ENCODE peak calls at places on chromosomes 6 and 20, in six cellular contexts. One of them, this sample, is unnamed.

GRCh38 chr6:36352477-36353157 is 15.9 kb upstream of the BNIP5 start:
- DNase-seq in WTC11: no peak
- DNase-seq in CD8-positive, alpha-beta T cell: no peak
- DNase-seq in stimulated activated CD8-positive, alpha-beta memory T cell treated with anti-CD3 and anti-CD28 coated beads, Interleukin-4, amount 100 ng/mL, for 24 hours: no peak
- DNase-seq in iPS-NIHi11: no peak
- DNase-seq in WERI-Rb-1: no peak
- DNase-seq in this sample: no peak

GRCh38 chr6:169289671-169290408 is 36.2 kb upstream of the THBS2 start:
- DNase-seq in stimulated activated CD8-positive, alpha-beta memory T cell treated with anti-CD3 and anti-CD28 coated beads, Interleukin-4, amount 100 ng/mL, for 24 hours: no peak
- DNase-seq in CD8-positive, alpha-beta T cell: no peak
- DNase-seq in iPS-NIHi11: no peak
- DNase-seq in WTC11: no peak
- DNase-seq in WERI-Rb-1: no peak
- DNase-seq in this sample: no peak

GRCh38 chr20:21702553-21703467 is 2.7 kb upstream of the PAX1 start:
- DNase-seq in stimulated activated CD8-positive, alpha-beta memory T cell treated with anti-CD3 and anti-CD28 coated beads, Interleukin-4, amount 100 ng/mL, for 24 hours: no peak
- DNase-seq in WERI-Rb-1: peak
- DNase-seq in CD8-positive, alpha-beta T cell: no peak
- DNase-seq in iPS-NIHi11: peak
- DNase-seq in WTC11: peak
- DNase-seq in this sample: peak

GRCh38 chr6:170208651-170209353 is 82.1 kb downstream of the DLL1 start:
- DNase-seq in WERI-Rb-1: no peak
- DNase-seq in iPS-NIHi11: no peak
- DNase-seq in WTC11: no peak
- DNase-seq in stimulated activated CD8-positive, alpha-beta memory T cell treated with anti-CD3 and anti-CD28 coated beads, Interleukin-4, amount 100 ng/mL, for 24 hours: no peak
- DNase-seq in CD8-positive, alpha-beta T cell: no peak
- DNase-seq in this sample: no peak

GRCh38 chr6:37809144-37809543 is 10.4 kb upstream of the ZFAND3 start:
- DNase-seq in WERI-Rb-1: no peak
- DNase-seq in stimulated activated CD8-positive, alpha-beta memory T cell treated with anti-CD3 and anti-CD28 coated beads, Interleukin-4, amount 100 ng/mL, for 24 hours: no peak
- DNase-seq in WTC11: no peak
- DNase-seq in iPS-NIHi11: no peak
- DNase-seq in CD8-positive, alpha-beta T cell: no peak
- DNase-seq in this sample: no peak

GRCh38 chr6:39794231-39794630 is 2.1 kb downstream of the DAAM2 start:
- DNase-seq in iPS-NIHi11: no peak
- DNase-seq in WTC11: no peak
- DNase-seq in WERI-Rb-1: no peak
- DNase-seq in stimulated activated CD8-positive, alpha-beta memory T cell treated with anti-CD3 and anti-CD28 coated beads, Interleukin-4, amount 100 ng/mL, for 24 hours: no peak
- DNase-seq in CD8-positive, alpha-beta T cell: no peak
- DNase-seq in this sample: no peak

GRCh38 chr6:105593056-105593455 is 190.2 kb upstream of the PREP start:
- DNase-seq in WERI-Rb-1: no peak
- DNase-seq in iPS-NIHi11: no peak
- DNase-seq in WTC11: no peak
- DNase-seq in stimulated activated CD8-positive, alpha-beta memory T cell treated with anti-CD3 and anti-CD28 coated beads, Interleukin-4, amount 100 ng/mL, for 24 hours: no peak
- DNase-seq in CD8-positive, alpha-beta T cell: no peak
- DNase-seq in this sample: no peak

GRCh38 chr6:145865175-145865574 is 50.6 kb upstream of the FBXO30 start:
- DNase-seq in iPS-NIHi11: no peak
- DNase-seq in WTC11: no peak
- DNase-seq in WERI-Rb-1: no peak
- DNase-seq in stimulated activated CD8-positive, alpha-beta memory T cell treated with anti-CD3 and anti-CD28 coated beads, Interleukin-4, amount 100 ng/mL, for 24 hours: no peak
- DNase-seq in CD8-positive, alpha-beta T cell: no peak
- DNase-seq in this sample: no peak

GRCh38 chr20:54745780-54746179 is 270.4 kb downstream of the DOK5 start:
- DNase-seq in WERI-Rb-1: no peak
- DNase-seq in iPS-NIHi11: no peak
- DNase-seq in stimulated activated CD8-positive, alpha-beta memory T cell treated with anti-CD3 and anti-CD28 coated beads, Interleukin-4, amount 100 ng/mL, for 24 hours: no peak
- DNase-seq in WTC11: no peak
- DNase-seq in CD8-positive, alpha-beta T cell: no peak
- DNase-seq in this sample: no peak

GRCh38 chr6:132234356-132234755 is 166.9 kb downstream of the MOXD1 start:
- DNase-seq in stimulated activated CD8-positive, alpha-beta memory T cell treated with anti-CD3 and anti-CD28 coated beads, Interleukin-4, amount 100 ng/mL, for 24 hours: no peak
- DNase-seq in CD8-positive, alpha-beta T cell: no peak
- DNase-seq in WTC11: no peak
- DNase-seq in iPS-NIHi11: no peak
- DNase-seq in WERI-Rb-1: no peak
- DNase-seq in this sample: no peak

GRCh38 chr20:42857446-42857845 is 332.3 kb downstream of the PTPRT start:
- DNase-seq in WERI-Rb-1: peak
- DNase-seq in CD8-positive, alpha-beta T cell: no peak
- DNase-seq in iPS-NIHi11: no peak
- DNase-seq in stimulated activated CD8-positive, alpha-beta memory T cell treated with anti-CD3 and anti-CD28 coated beads, Interleukin-4, amount 100 ng/mL, for 24 hours: no peak
- DNase-seq in WTC11: no peak
- DNase-seq in this sample: no peak

GRCh38 chr20:32110173-32110704 is 725 bp downstream of the TM9SF4 start:
- DNase-seq in iPS-NIHi11: no peak
- DNase-seq in WTC11: no peak
- DNase-seq in stimulated activated CD8-positive, alpha-beta memory T cell treated with anti-CD3 and anti-CD28 coated beads, Interleukin-4, amount 100 ng/mL, for 24 hours: no peak
- DNase-seq in CD8-positive, alpha-beta T cell: no peak
- DNase-seq in WERI-Rb-1: peak
- DNase-seq in this sample: no peak

GRCh38 chr6:157764346-157765068 is 58.5 kb upstream of the SNX9 start:
- DNase-seq in stimulated activated CD8-positive, alpha-beta memory T cell treated with anti-CD3 and anti-CD28 coated beads, Interleukin-4, amount 100 ng/mL, for 24 hours: peak
- DNase-seq in CD8-positive, alpha-beta T cell: peak
- DNase-seq in iPS-NIHi11: peak
- DNase-seq in WERI-Rb-1: no peak
- DNase-seq in WTC11: no peak
- DNase-seq in this sample: peak

GRCh38 chr6:157089258-157089657 is 234.1 kb downstream of the TMEM242 start:
- DNase-seq in WERI-Rb-1: no peak
- DNase-seq in iPS-NIHi11: peak
- DNase-seq in WTC11: peak
- DNase-seq in CD8-positive, alpha-beta T cell: no peak
- DNase-seq in stimulated activated CD8-positive, alpha-beta memory T cell treated with anti-CD3 and anti-CD28 coated beads, Interleukin-4, amount 100 ng/mL, for 24 hours: no peak
- DNase-seq in this sample: no peak

GRCh38 chr20:21555470-21556120 is 41.7 kb upstream of the NKX2-2 start:
- DNase-seq in WERI-Rb-1: no peak
- DNase-seq in iPS-NIHi11: no peak
- DNase-seq in stimulated activated CD8-positive, alpha-beta memory T cell treated with anti-CD3 and anti-CD28 coated beads, Interleukin-4, amount 100 ng/mL, for 24 hours: no peak
- DNase-seq in WTC11: no peak
- DNase-seq in CD8-positive, alpha-beta T cell: no peak
- DNase-seq in this sample: no peak

GRCh38 chr20:49285813-49286494 is 8.1 kb upstream of the ZNFX1 start:
- DNase-seq in CD8-positive, alpha-beta T cell: no peak
- DNase-seq in stimulated activated CD8-positive, alpha-beta memory T cell treated with anti-CD3 and anti-CD28 coated beads, Interleukin-4, amount 100 ng/mL, for 24 hours: no peak
- DNase-seq in WTC11: no peak
- DNase-seq in WERI-Rb-1: no peak
- DNase-seq in iPS-NIHi11: no peak
- DNase-seq in this sample: no peak

GRCh38 chr6:89412071-89413005 is at the start of gene RRAGD:
- DNase-seq in WTC11: peak
- DNase-seq in CD8-positive, alpha-beta T cell: peak
- DNase-seq in WERI-Rb-1: peak
- DNase-seq in stimulated activated CD8-positive, alpha-beta memory T cell treated with anti-CD3 and anti-CD28 coated beads, Interleukin-4, amount 100 ng/mL, for 24 hours: peak
- DNase-seq in iPS-NIHi11: peak
- DNase-seq in this sample: peak

GRCh38 chr6:145070791-145071190 is 664.5 kb downstream of the EPM2A start:
- DNase-seq in WTC11: no peak
- DNase-seq in CD8-positive, alpha-beta T cell: no peak
- DNase-seq in WERI-Rb-1: no peak
- DNase-seq in stimulated activated CD8-positive, alpha-beta memory T cell treated with anti-CD3 and anti-CD28 coated beads, Interleukin-4, amount 100 ng/mL, for 24 hours: no peak
- DNase-seq in iPS-NIHi11: no peak
- DNase-seq in this sample: no peak

GRCh38 chr20:54014301-54014914 is 56.0 kb downstream of the BCAS1 start:
- DNase-seq in stimulated activated CD8-positive, alpha-beta memory T cell treated with anti-CD3 and anti-CD28 coated beads, Interleukin-4, amount 100 ng/mL, for 24 hours: no peak
- DNase-seq in WERI-Rb-1: no peak
- DNase-seq in WTC11: no peak
- DNase-seq in CD8-positive, alpha-beta T cell: no peak
- DNase-seq in iPS-NIHi11: no peak
- DNase-seq in this sample: no peak

GRCh38 chr20:37363221-37364012 is 17.5 kb downstream of the SRC start:
- DNase-seq in WTC11: peak
- DNase-seq in CD8-positive, alpha-beta T cell: no peak
- DNase-seq in stimulated activated CD8-positive, alpha-beta memory T cell treated with anti-CD3 and anti-CD28 coated beads, Interleukin-4, amount 100 ng/mL, for 24 hours: no peak
- DNase-seq in WERI-Rb-1: no peak
- DNase-seq in iPS-NIHi11: no peak
- DNase-seq in this sample: no peak

GRCh38 chr6:144478487-144478886 is 193.4 kb downstream of the UTRN start:
- DNase-seq in stimulated activated CD8-positive, alpha-beta memory T cell treated with anti-CD3 and anti-CD28 coated beads, Interleukin-4, amount 100 ng/mL, for 24 hours: no peak
- DNase-seq in CD8-positive, alpha-beta T cell: no peak
- DNase-seq in WERI-Rb-1: no peak
- DNase-seq in iPS-NIHi11: no peak
- DNase-seq in WTC11: no peak
- DNase-seq in this sample: no peak

GRCh38 chr6:136069119-136069518 is 181.0 kb downstream of the MTFR2 start:
- DNase-seq in iPS-NIHi11: no peak
- DNase-seq in stimulated activated CD8-positive, alpha-beta memory T cell treated with anti-CD3 and anti-CD28 coated beads, Interleukin-4, amount 100 ng/mL, for 24 hours: no peak
- DNase-seq in WERI-Rb-1: no peak
- DNase-seq in WTC11: no peak
- DNase-seq in CD8-positive, alpha-beta T cell: no peak
- DNase-seq in this sample: no peak

GRCh38 chr6:17599885-17600526 is at the start of gene FAM8A1:
- DNase-seq in stimulated activated CD8-positive, alpha-beta memory T cell treated with anti-CD3 and anti-CD28 coated beads, Interleukin-4, amount 100 ng/mL, for 24 hours: peak
- DNase-seq in iPS-NIHi11: peak
- DNase-seq in CD8-positive, alpha-beta T cell: peak
- DNase-seq in WTC11: peak
- DNase-seq in WERI-Rb-1: peak
- DNase-seq in this sample: peak

GRCh38 chr6:153090241-153090930 is 40.7 kb downstream of the RGS17 start:
- DNase-seq in stimulated activated CD8-positive, alpha-beta memory T cell treated with anti-CD3 and anti-CD28 coated beads, Interleukin-4, amount 100 ng/mL, for 24 hours: no peak
- DNase-seq in CD8-positive, alpha-beta T cell: no peak
- DNase-seq in WTC11: no peak
- DNase-seq in WERI-Rb-1: no peak
- DNase-seq in iPS-NIHi11: no peak
- DNase-seq in this sample: no peak

GRCh38 chr6:100506651-100507050 is 41.9 kb upstream of the SIM1 start:
- DNase-seq in WTC11: no peak
- DNase-seq in WERI-Rb-1: no peak
- DNase-seq in iPS-NIHi11: no peak
- DNase-seq in stimulated activated CD8-positive, alpha-beta memory T cell treated with anti-CD3 and anti-CD28 coated beads, Interleukin-4, amount 100 ng/mL, for 24 hours: no peak
- DNase-seq in CD8-positive, alpha-beta T cell: no peak
- DNase-seq in this sample: no peak

GRCh38 chr6:56408976-56409375 is 161.6 kb upstream of the COL21A1 start:
- DNase-seq in WTC11: no peak
- DNase-seq in stimulated activated CD8-positive, alpha-beta memory T cell treated with anti-CD3 and anti-CD28 coated beads, Interleukin-4, amount 100 ng/mL, for 24 hours: no peak
- DNase-seq in CD8-positive, alpha-beta T cell: no peak
- DNase-seq in iPS-NIHi11: no peak
- DNase-seq in WERI-Rb-1: no peak
- DNase-seq in this sample: no peak

GRCh38 chr6:21915707-21916399 is 322.3 kb downstream of the SOX4 start:
- DNase-seq in iPS-NIHi11: no peak
- DNase-seq in WERI-Rb-1: no peak
- DNase-seq in CD8-positive, alpha-beta T cell: no peak
- DNase-seq in stimulated activated CD8-positive, alpha-beta memory T cell treated with anti-CD3 and anti-CD28 coated beads, Interleukin-4, amount 100 ng/mL, for 24 hours: no peak
- DNase-seq in WTC11: no peak
- DNase-seq in this sample: no peak

GRCh38 chr6:16741112-16742016 is 19.9 kb downstream of the ATXN1 start:
- DNase-seq in WTC11: no peak
- DNase-seq in iPS-NIHi11: no peak
- DNase-seq in CD8-positive, alpha-beta T cell: no peak
- DNase-seq in WERI-Rb-1: no peak
- DNase-seq in stimulated activated CD8-positive, alpha-beta memory T cell treated with anti-CD3 and anti-CD28 coated beads, Interleukin-4, amount 100 ng/mL, for 24 hours: no peak
- DNase-seq in this sample: no peak

GRCh38 chr20:62557425-62557824 is 81.6 kb upstream of the GATA5 start:
- DNase-seq in iPS-NIHi11: no peak
- DNase-seq in WTC11: no peak
- DNase-seq in WERI-Rb-1: no peak
- DNase-seq in CD8-positive, alpha-beta T cell: no peak
- DNase-seq in stimulated activated CD8-positive, alpha-beta memory T cell treated with anti-CD3 and anti-CD28 coated beads, Interleukin-4, amount 100 ng/mL, for 24 hours: no peak
- DNase-seq in this sample: no peak

GRCh38 chr6:163930012-163930411 is 515.5 kb downstream of the QKI start:
- DNase-seq in CD8-positive, alpha-beta T cell: no peak
- DNase-seq in WERI-Rb-1: peak
- DNase-seq in iPS-NIHi11: no peak
- DNase-seq in stimulated activated CD8-positive, alpha-beta memory T cell treated with anti-CD3 and anti-CD28 coated beads, Interleukin-4, amount 100 ng/mL, for 24 hours: no peak
- DNase-seq in WTC11: no peak
- DNase-seq in this sample: no peak

GRCh38 chr6:166825553-166826145 is 130.7 kb downstream of the RNASET2 start:
- DNase-seq in WERI-Rb-1: no peak
- DNase-seq in WTC11: no peak
- DNase-seq in stimulated activated CD8-positive, alpha-beta memory T cell treated with anti-CD3 and anti-CD28 coated beads, Interleukin-4, amount 100 ng/mL, for 24 hours: no peak
- DNase-seq in CD8-positive, alpha-beta T cell: no peak
- DNase-seq in iPS-NIHi11: no peak
- DNase-seq in this sample: no peak

This sample was measured in stimulated activated CD4-positive, alpha-beta T cell treated with anti-CD3 and anti-CD28 coated beads, Interleukin-4, amount 100 ng/mL, for 4 hours.